ENCODE peak calls at places on chromosome 2, in five cellular contexts. J is MM.1S, Z is GM23248, E is stomach, R is A549. B is an unnamed sample.

GRCh38 chr2:67399144-67399543 is 2.0 kb downstream of the ETAA1 start:
- DNase-seq in E (no peak), J (no peak), Z (no peak), R (peak; percentile 27), B (no peak)

GRCh38 chr2:102619414-102620319 is at the start of gene SLC9A2:
- DNase-seq in Z (peak; percentile 21), R (peak; percentile 52), J (peak; percentile 26), E (peak; percentile 72), B (no peak)

GRCh38 chr2:16741508-16741907 is 75.9 kb upstream of the CYRIA start:
- DNase-seq in R (no peak), Z (no peak), E (no peak), J (no peak), B (no peak)

GRCh38 chr2:51698005-51698404 is 666.1 kb upstream of the NRXN1 start:
- DNase-seq in R (no peak), E (no peak), J (no peak), Z (no peak), B (no peak)

GRCh38 chr2:46983065-46983801 is 67.6 kb upstream of the MCFD2 start:
- DNase-seq in J (peak; percentile 91), R (no peak), Z (peak; percentile 80), E (peak; percentile 33), B (peak; percentile 35)

GRCh38 chr2:65024149-65024829 is 31.9 kb upstream of the CEP68 start:
- DNase-seq in J (no peak), Z (peak; percentile 94), R (peak; percentile 29), E (no peak), B (peak; percentile 20)

GRCh38 chr2:55986700-55987440 is 63.3 kb upstream of the EFEMP1 start:
- DNase-seq in R (no peak), Z (peak; percentile 38), E (no peak), J (no peak), B (no peak)

GRCh38 chr2:215952860-215953637 is 60.3 kb downstream of the MREG start:
- DNase-seq in J (no peak), R (no peak), E (no peak), Z (no peak), B (no peak)

GRCh38 chr2:118981627-118982026 is 39.6 kb downstream of the MARCO start:
- DNase-seq in Z (peak; percentile 8), R (no peak), E (no peak), J (no peak), B (no peak)

GRCh38 chr2:46058140-46058539 is 239.1 kb upstream of the EPAS1 start:
- DNase-seq in Z (no peak), R (no peak), J (no peak), E (peak; percentile 87), B (no peak)

GRCh38 chr2:135663148-135663700 is 78.4 kb upstream of the UBXN4 start:
- DNase-seq in J (no peak), E (no peak), R (no peak), Z (no peak), B (no peak)

GRCh38 chr2:166665991-166666940 is 172.2 kb upstream of the SCN7A start:
- DNase-seq in Z (peak; percentile 15), J (no peak), E (no peak), R (no peak), B (no peak)

GRCh38 chr2:95275151-95275515 is 884 bp downstream of the PROM2 start:
- DNase-seq in Z (no peak), R (no peak), J (no peak), E (peak; percentile 24), B (no peak)

GRCh38 chr2:95275601-95276243 is 1.5 kb downstream of the PROM2 start:
- DNase-seq in E (peak; percentile 50), J (no peak), R (no peak), Z (peak; percentile 44), B (no peak)

GRCh38 chr2:95273911-95274290 is 348 bp upstream of the PROM2 start:
- DNase-seq in R (no peak), J (no peak), E (no peak), Z (no peak), B (no peak)

GRCh38 chr2:95272781-95273180 is 1.5 kb upstream of the PROM2 start:
- DNase-seq in E (peak; percentile 16), Z (no peak), J (no peak), R (no peak), B (no peak)

GRCh38 chr2:95274291-95275150 is at the start of gene PROM2:
- DNase-seq in E (peak; percentile 92), R (no peak), J (no peak), Z (no peak), B (no peak)
- H3K4me1 ChIP-seq in E (peaks cover 40% of the 10 kb centered on the region), R (no peaks in the 10 kb centered on the region), J (no peaks in the 10 kb centered on the region), Z (peaks cover 5% of the 10 kb centered on the region), B (no peaks in the 10 kb centered on the region)

DNA sequence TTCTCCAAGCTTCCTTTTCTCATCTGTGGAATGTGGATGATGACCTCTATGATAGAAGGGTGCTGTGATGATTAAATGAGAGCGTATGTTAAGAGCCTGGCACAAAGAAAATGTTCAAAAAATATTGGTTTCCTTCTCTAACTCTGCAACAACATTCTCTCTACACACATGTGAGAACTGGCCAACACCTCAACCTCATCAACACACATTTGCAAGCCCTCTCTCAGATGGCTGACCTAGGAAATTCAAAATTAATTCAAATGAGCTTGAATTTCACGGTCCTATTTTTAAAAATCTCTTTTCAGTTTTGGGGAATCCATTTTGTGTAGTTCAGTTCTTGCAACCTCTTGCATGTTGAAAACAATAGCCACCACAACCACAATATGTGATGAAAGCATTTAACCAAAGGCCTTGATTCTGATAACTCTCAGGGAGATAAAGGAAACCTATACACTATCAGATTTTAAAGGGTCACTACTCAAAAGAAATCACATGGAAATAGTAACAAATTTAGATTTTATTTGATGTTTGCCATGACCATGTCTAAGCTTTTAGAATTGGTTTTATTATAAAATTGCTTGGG is 16.7 kb upstream of the NABP1 start:
- DNase-seq in E (no peak), R (no peak), Z (no peak), J (no peak), B (no peak)
- H3K27ac ChIP-seq in E (no peak overlapping the region), R (no peak overlapping the region), Z (no peak overlapping the region), J (no peak overlapping the region), B (no peak overlapping the region)

GRCh38 chr2:42138163-42139016 is 30.8 kb upstream of the EML4 start:
- DNase-seq in Z (peak; percentile 92), J (no peak), R (peak; percentile 71), E (peak; percentile 57), B (peak; percentile 96)

GRCh38 chr2:42139141-42139540 is 30.0 kb upstream of the EML4 start:
- DNase-seq in J (no peak), Z (peak; percentile 8), R (no peak), E (no peak), B (no peak)

GRCh38 chr2:42141687-42142475 is 27.3 kb upstream of the EML4 start:
- DNase-seq in J (no peak), R (peak; percentile 91), E (peak; percentile 63), Z (peak; percentile 83), B (peak; percentile 99)

GRCh38 chr2:42142476-42143184 is 26.5 kb upstream of the EML4 start:
- DNase-seq in E (no peak), Z (peak; percentile 42), J (no peak), R (peak; percentile 41), B (peak; percentile 75)

GRCh38 chr2:42140501-42140900 is 28.7 kb upstream of the EML4 start:
- DNase-seq in Z (peak; percentile 15), R (no peak), J (no peak), E (no peak), B (no peak)
- H3K4me1 ChIP-seq in Z (peaks cover 36% of the 10 kb centered on the region), R (peaks cover 76% of the 10 kb centered on the region), J (peaks cover 18% of the 10 kb centered on the region), E (peaks cover 14% of the 10 kb centered on the region), B (peaks cover 50% of the 10 kb centered on the region)

GRCh38 chr2:9573840-9574239 is 18.2 kb upstream of the ADAM17 start:
- DNase-seq in E (no peak), Z (peak; percentile 28), R (no peak), J (no peak), B (no peak)
- H3K27ac ChIP-seq in E (no peak overlapping the region), Z (peak overlapping the region; percentile 39), R (no peak overlapping the region), J (no peak overlapping the region), B (no peak overlapping the region)

DNA sequence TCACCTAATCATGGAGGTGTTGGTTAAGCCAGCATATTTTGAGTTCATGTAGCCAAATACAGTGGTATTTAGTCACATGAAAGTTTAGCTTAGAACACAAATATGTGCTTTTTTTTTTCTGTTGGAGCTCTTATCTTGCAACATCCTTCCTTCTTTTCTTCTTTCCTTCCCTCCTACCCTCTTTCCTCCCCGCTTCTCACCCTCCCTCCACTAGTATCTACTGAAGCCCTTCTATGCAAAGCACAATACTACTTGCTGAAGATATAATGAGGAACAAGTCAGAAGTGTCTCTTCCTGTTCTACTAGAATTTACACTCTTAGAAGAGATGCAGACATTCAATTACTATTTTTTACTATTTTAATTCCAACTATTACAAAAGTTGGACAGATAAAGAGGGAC is 105.0 kb upstream of the ITGA4 start:
- DNase-seq in R (no peak), Z (no peak), J (no peak), E (no peak), B (no peak)
- H3K4me1 ChIP-seq in R (no peaks in the 10 kb centered on the region), Z (peaks cover 29% of the 10 kb centered on the region), J (peaks cover 16% of the 10 kb centered on the region), E (no peaks in the 10 kb centered on the region), B (peaks cover 13% of the 10 kb centered on the region)

DNA sequence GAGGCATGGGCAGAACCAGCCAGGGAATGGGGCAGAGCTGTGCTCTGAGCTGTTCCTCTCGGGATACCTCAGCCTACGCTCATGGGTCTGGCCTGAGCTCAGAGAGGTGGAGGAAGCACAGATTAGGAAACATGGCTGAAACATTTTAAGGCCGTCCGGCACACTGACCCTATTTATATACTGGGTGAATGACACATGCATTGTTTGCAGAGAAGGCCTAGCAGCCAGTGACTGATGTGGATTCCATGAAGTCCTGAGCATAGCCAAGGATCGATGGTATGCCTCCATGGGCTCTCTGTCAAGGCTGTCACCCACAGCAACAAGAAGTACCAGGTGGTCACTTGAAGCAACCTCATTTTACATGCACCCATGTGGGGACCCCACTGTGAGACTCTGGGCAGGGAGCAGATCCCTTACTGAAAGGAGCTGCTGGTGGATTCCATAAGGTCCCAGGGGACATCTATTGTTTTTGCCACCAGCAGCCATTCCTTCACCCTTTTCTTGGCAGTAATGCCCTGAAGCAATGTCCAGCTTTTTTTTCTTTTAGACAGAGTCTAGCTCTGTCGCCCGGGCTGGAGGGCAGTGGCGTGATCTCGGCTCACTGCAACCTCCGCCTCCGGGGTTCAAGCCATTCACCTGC is 8.4 kb downstream of the PTMA start:
- DNase-seq in R (no peak), Z (peak; percentile 67), E (no peak), J (no peak), B (no peak)
- H3K27ac ChIP-seq in R (no peak overlapping the region), Z (peak overlapping the region; percentile 47), E (peak overlapping the region; percentile 31), J (no peak overlapping the region), B (no peak overlapping the region)

GRCh38 chr2:120937736-120938131 is 202.1 kb downstream of the GLI2 start:
- DNase-seq in E (no peak), Z (peak; percentile 87), R (no peak), J (no peak), B (no peak)
- H3K4me1 ChIP-seq in E (peaks cover 48% of the 10 kb centered on the region), Z (peaks cover 77% of the 10 kb centered on the region), R (peaks cover 94% of the 10 kb centered on the region), J (no peaks in the 10 kb centered on the region), B (peaks cover 34% of the 10 kb centered on the region)

GRCh38 chr2:218229239-218229638 is 12.2 kb downstream of the ARPC2 start:
- DNase-seq in E (no peak), J (peak; percentile 85), R (peak; percentile 23), Z (peak; percentile 84), B (no peak)
- H3K27ac ChIP-seq in E (peak overlapping the region; percentile 70), J (peak overlapping the region; percentile 92), R (no peak overlapping the region), Z (peak overlapping the region; percentile 57), B (no peak overlapping the region)

GRCh38 chr2:120464448-120464931 is 118.6 kb downstream of the INHBB start:
- DNase-seq in Z (no peak), E (no peak), R (no peak), J (no peak), B (no peak)
- H3K4me1 ChIP-seq in Z (peaks cover 26% of the 10 kb centered on the region), E (peaks cover 12% of the 10 kb centered on the region), R (peaks cover 30% of the 10 kb centered on the region), J (no peaks in the 10 kb centered on the region), B (no peaks in the 10 kb centered on the region)